ENCODE peak calls at places on chromosomes 7 and 10, in nine cellular contexts. One of them, this sample, is unnamed.

GRCh38 chr10:102917314-102917961 is 656 bp upstream of the CNNM2 start:
- DNase-seq in effector memory CD4-positive, alpha-beta T cell: peak; percentile 69
- DNase-seq in adrenal gland: peak; percentile 94
- DNase-seq in smooth muscle cell of the brain vasculature: peak; percentile 18
- DNase-seq in right cardiac atrium: peak; percentile 78
- DNase-seq in HFF-Myc: no peak
- DNase-seq in posterior cingulate gyrus: peak; percentile 85
- DNase-seq in GM04503: no peak
- DNase-seq in activated naive CD8-positive, alpha-beta T cell treated with anti-CD3 and anti-CD28 coated beads, Interleukin-2, amount 10 ng/mL, durations not matched to agents 7 days and 5 days: peak; percentile 89
- DNase-seq in this sample: no peak

GRCh38 chr10:5234106-5234877 is 37.7 kb downstream of the AKR1C4 start:
- DNase-seq in effector memory CD4-positive, alpha-beta T cell: no peak
- DNase-seq in adrenal gland: no peak
- DNase-seq in smooth muscle cell of the brain vasculature: no peak
- DNase-seq in right cardiac atrium: peak; percentile 17
- DNase-seq in HFF-Myc: peak; percentile 7
- DNase-seq in posterior cingulate gyrus: no peak
- DNase-seq in GM04503: peak; percentile 27
- DNase-seq in activated naive CD8-positive, alpha-beta T cell treated with anti-CD3 and anti-CD28 coated beads, Interleukin-2, amount 10 ng/mL, durations not matched to agents 7 days and 5 days: no peak
- DNase-seq in this sample: no peak

GRCh38 chr10:99532687-99533495 is at the start of gene NKX2-3:
- DNase-seq in effector memory CD4-positive, alpha-beta T cell: no peak
- DNase-seq in adrenal gland: no peak
- DNase-seq in smooth muscle cell of the brain vasculature: no peak
- DNase-seq in right cardiac atrium: peak; percentile 59
- DNase-seq in HFF-Myc: no peak
- DNase-seq in posterior cingulate gyrus: no peak
- DNase-seq in GM04503: no peak
- DNase-seq in activated naive CD8-positive, alpha-beta T cell treated with anti-CD3 and anti-CD28 coated beads, Interleukin-2, amount 10 ng/mL, durations not matched to agents 7 days and 5 days: no peak
- DNase-seq in this sample: no peak

GRCh38 chr7:45662540-45663166 is 88.5 kb downstream of the ADCY1 start:
- DNase-seq in effector memory CD4-positive, alpha-beta T cell: no peak
- DNase-seq in adrenal gland: no peak
- DNase-seq in smooth muscle cell of the brain vasculature: no peak
- DNase-seq in right cardiac atrium: no peak
- DNase-seq in HFF-Myc: no peak
- DNase-seq in posterior cingulate gyrus: no peak
- DNase-seq in GM04503: no peak
- DNase-seq in activated naive CD8-positive, alpha-beta T cell treated with anti-CD3 and anti-CD28 coated beads, Interleukin-2, amount 10 ng/mL, durations not matched to agents 7 days and 5 days: no peak
- DNase-seq in this sample: no peak

GRCh38 chr10:24556746-24557742 is 166.6 kb downstream of the ARHGAP21 start:
- DNase-seq in effector memory CD4-positive, alpha-beta T cell: no peak
- DNase-seq in adrenal gland: no peak
- DNase-seq in smooth muscle cell of the brain vasculature: peak; percentile 53
- DNase-seq in right cardiac atrium: peak; percentile 24
- DNase-seq in HFF-Myc: peak; percentile 59
- DNase-seq in posterior cingulate gyrus: no peak
- DNase-seq in GM04503: peak; percentile 6
- DNase-seq in activated naive CD8-positive, alpha-beta T cell treated with anti-CD3 and anti-CD28 coated beads, Interleukin-2, amount 10 ng/mL, durations not matched to agents 7 days and 5 days: no peak
- DNase-seq in this sample: peak; percentile 65

GRCh38 chr7:2750054-2750453 is 62.1 kb downstream of the AMZ1 start:
- DNase-seq in effector memory CD4-positive, alpha-beta T cell: no peak
- DNase-seq in adrenal gland: no peak
- DNase-seq in smooth muscle cell of the brain vasculature: no peak
- DNase-seq in right cardiac atrium: no peak
- DNase-seq in HFF-Myc: no peak
- DNase-seq in posterior cingulate gyrus: no peak
- DNase-seq in GM04503: no peak
- DNase-seq in activated naive CD8-positive, alpha-beta T cell treated with anti-CD3 and anti-CD28 coated beads, Interleukin-2, amount 10 ng/mL, durations not matched to agents 7 days and 5 days: no peak
- DNase-seq in this sample: no peak

GRCh38 chr10:113454341-113455061 is 98.4 kb upstream of the HABP2 start:
- DNase-seq in effector memory CD4-positive, alpha-beta T cell: no peak
- DNase-seq in adrenal gland: peak; percentile 46
- DNase-seq in smooth muscle cell of the brain vasculature: peak; percentile 21
- DNase-seq in right cardiac atrium: peak; percentile 44
- DNase-seq in HFF-Myc: no peak
- DNase-seq in posterior cingulate gyrus: peak; percentile 29
- DNase-seq in GM04503: no peak
- DNase-seq in activated naive CD8-positive, alpha-beta T cell treated with anti-CD3 and anti-CD28 coated beads, Interleukin-2, amount 10 ng/mL, durations not matched to agents 7 days and 5 days: peak; percentile 47
- DNase-seq in this sample: peak; percentile 3

GRCh38 chr7:27162930-27163775 is 2.2 kb downstream of the HOXA9 start:
- DNase-seq in effector memory CD4-positive, alpha-beta T cell: no peak
- DNase-seq in adrenal gland: no peak
- DNase-seq in smooth muscle cell of the brain vasculature: no peak
- DNase-seq in right cardiac atrium: no peak
- DNase-seq in HFF-Myc: no peak
- DNase-seq in posterior cingulate gyrus: no peak
- DNase-seq in GM04503: peak; percentile 21
- DNase-seq in activated naive CD8-positive, alpha-beta T cell treated with anti-CD3 and anti-CD28 coated beads, Interleukin-2, amount 10 ng/mL, durations not matched to agents 7 days and 5 days: no peak
- DNase-seq in this sample: no peak

GRCh38 chr7:105718511-105718925 is 137.2 kb upstream of the EFCAB10 start:
- DNase-seq in effector memory CD4-positive, alpha-beta T cell: no peak
- DNase-seq in adrenal gland: peak; percentile 26
- DNase-seq in smooth muscle cell of the brain vasculature: no peak
- DNase-seq in right cardiac atrium: no peak
- DNase-seq in HFF-Myc: no peak
- DNase-seq in posterior cingulate gyrus: no peak
- DNase-seq in GM04503: no peak
- DNase-seq in activated naive CD8-positive, alpha-beta T cell treated with anti-CD3 and anti-CD28 coated beads, Interleukin-2, amount 10 ng/mL, durations not matched to agents 7 days and 5 days: no peak
- DNase-seq in this sample: no peak

GRCh38 chr10:73340121-73340520 is 18.5 kb downstream of the CFAP70 start:
- DNase-seq in effector memory CD4-positive, alpha-beta T cell: no peak
- DNase-seq in adrenal gland: no peak
- DNase-seq in smooth muscle cell of the brain vasculature: no peak
- DNase-seq in right cardiac atrium: no peak
- DNase-seq in HFF-Myc: no peak
- DNase-seq in posterior cingulate gyrus: no peak
- DNase-seq in GM04503: no peak
- DNase-seq in activated naive CD8-positive, alpha-beta T cell treated with anti-CD3 and anti-CD28 coated beads, Interleukin-2, amount 10 ng/mL, durations not matched to agents 7 days and 5 days: no peak
- DNase-seq in this sample: no peak

GRCh38 chr10:121437596-121437995 is 160.6 kb downstream of the FGFR2 start:
- DNase-seq in effector memory CD4-positive, alpha-beta T cell: no peak
- DNase-seq in adrenal gland: peak; percentile 40
- DNase-seq in smooth muscle cell of the brain vasculature: no peak
- DNase-seq in right cardiac atrium: peak; percentile 35
- DNase-seq in HFF-Myc: no peak
- DNase-seq in posterior cingulate gyrus: peak; percentile 23
- DNase-seq in GM04503: no peak
- DNase-seq in activated naive CD8-positive, alpha-beta T cell treated with anti-CD3 and anti-CD28 coated beads, Interleukin-2, amount 10 ng/mL, durations not matched to agents 7 days and 5 days: no peak
- DNase-seq in this sample: no peak

GRCh38 chr10:1057106-1057657 is 997 bp downstream of the WDR37 start:
- DNase-seq in effector memory CD4-positive, alpha-beta T cell: no peak
- DNase-seq in adrenal gland: no peak
- DNase-seq in smooth muscle cell of the brain vasculature: no peak
- DNase-seq in right cardiac atrium: no peak
- DNase-seq in HFF-Myc: no peak
- DNase-seq in posterior cingulate gyrus: no peak
- DNase-seq in GM04503: no peak
- DNase-seq in activated naive CD8-positive, alpha-beta T cell treated with anti-CD3 and anti-CD28 coated beads, Interleukin-2, amount 10 ng/mL, durations not matched to agents 7 days and 5 days: no peak
- DNase-seq in this sample: no peak

GRCh38 chr7:40937879-40938278 is 765.0 kb downstream of the INHBA start:
- DNase-seq in effector memory CD4-positive, alpha-beta T cell: no peak
- DNase-seq in adrenal gland: no peak
- DNase-seq in smooth muscle cell of the brain vasculature: no peak
- DNase-seq in right cardiac atrium: no peak
- DNase-seq in HFF-Myc: no peak
- DNase-seq in posterior cingulate gyrus: no peak
- DNase-seq in GM04503: no peak
- DNase-seq in activated naive CD8-positive, alpha-beta T cell treated with anti-CD3 and anti-CD28 coated beads, Interleukin-2, amount 10 ng/mL, durations not matched to agents 7 days and 5 days: no peak
- DNase-seq in this sample: no peak

GRCh38 chr7:151244156-151244870 is 4.2 kb downstream of the SMARCD3 start:
- DNase-seq in effector memory CD4-positive, alpha-beta T cell: peak; percentile 26
- DNase-seq in adrenal gland: peak; percentile 58
- DNase-seq in smooth muscle cell of the brain vasculature: no peak
- DNase-seq in right cardiac atrium: no peak
- DNase-seq in HFF-Myc: no peak
- DNase-seq in posterior cingulate gyrus: no peak
- DNase-seq in GM04503: no peak
- DNase-seq in activated naive CD8-positive, alpha-beta T cell treated with anti-CD3 and anti-CD28 coated beads, Interleukin-2, amount 10 ng/mL, durations not matched to agents 7 days and 5 days: peak; percentile 71
- DNase-seq in this sample: no peak

GRCh38 chr10:103716206-103717160 is 138.9 kb downstream of the SH3PXD2A start:
- DNase-seq in effector memory CD4-positive, alpha-beta T cell: no peak
- DNase-seq in adrenal gland: no peak
- DNase-seq in smooth muscle cell of the brain vasculature: no peak
- DNase-seq in right cardiac atrium: no peak
- DNase-seq in HFF-Myc: no peak
- DNase-seq in posterior cingulate gyrus: peak; percentile 49
- DNase-seq in GM04503: no peak
- DNase-seq in activated naive CD8-positive, alpha-beta T cell treated with anti-CD3 and anti-CD28 coated beads, Interleukin-2, amount 10 ng/mL, durations not matched to agents 7 days and 5 days: no peak
- DNase-seq in this sample: no peak

GRCh38 chr10:5556576-5556975 is 31.8 kb downstream of the CALML3 start:
- DNase-seq in effector memory CD4-positive, alpha-beta T cell: no peak
- DNase-seq in adrenal gland: no peak
- DNase-seq in smooth muscle cell of the brain vasculature: no peak
- DNase-seq in right cardiac atrium: no peak
- DNase-seq in HFF-Myc: no peak
- DNase-seq in posterior cingulate gyrus: no peak
- DNase-seq in GM04503: no peak
- DNase-seq in activated naive CD8-positive, alpha-beta T cell treated with anti-CD3 and anti-CD28 coated beads, Interleukin-2, amount 10 ng/mL, durations not matched to agents 7 days and 5 days: no peak
- DNase-seq in this sample: no peak

GRCh38 chr7:152424348-152425108 is 11.3 kb downstream of the KMT2C start:
- DNase-seq in effector memory CD4-positive, alpha-beta T cell: no peak
- DNase-seq in adrenal gland: no peak
- DNase-seq in smooth muscle cell of the brain vasculature: no peak
- DNase-seq in right cardiac atrium: no peak
- DNase-seq in HFF-Myc: no peak
- DNase-seq in posterior cingulate gyrus: no peak
- DNase-seq in GM04503: no peak
- DNase-seq in activated naive CD8-positive, alpha-beta T cell treated with anti-CD3 and anti-CD28 coated beads, Interleukin-2, amount 10 ng/mL, durations not matched to agents 7 days and 5 days: no peak
- DNase-seq in this sample: no peak

GRCh38 chr7:30594055-30594539 is 581 bp upstream of the GARS1 start:
- DNase-seq in effector memory CD4-positive, alpha-beta T cell: peak; percentile 2
- DNase-seq in adrenal gland: peak; percentile 45
- DNase-seq in smooth muscle cell of the brain vasculature: no peak
- DNase-seq in right cardiac atrium: peak; percentile 36
- DNase-seq in HFF-Myc: no peak
- DNase-seq in posterior cingulate gyrus: peak; percentile 20
- DNase-seq in GM04503: no peak
- DNase-seq in activated naive CD8-positive, alpha-beta T cell treated with anti-CD3 and anti-CD28 coated beads, Interleukin-2, amount 10 ng/mL, durations not matched to agents 7 days and 5 days: peak; percentile 61
- DNase-seq in this sample: no peak

GRCh38 chr7:110442386-110442837 is 648.5 kb upstream of the LRRN3 start:
- DNase-seq in effector memory CD4-positive, alpha-beta T cell: no peak
- DNase-seq in adrenal gland: peak; percentile 33
- DNase-seq in smooth muscle cell of the brain vasculature: no peak
- DNase-seq in right cardiac atrium: no peak
- DNase-seq in HFF-Myc: no peak
- DNase-seq in posterior cingulate gyrus: no peak
- DNase-seq in GM04503: no peak
- DNase-seq in activated naive CD8-positive, alpha-beta T cell treated with anti-CD3 and anti-CD28 coated beads, Interleukin-2, amount 10 ng/mL, durations not matched to agents 7 days and 5 days: no peak
- DNase-seq in this sample: peak; percentile 10

GRCh38 chr10:79488870-79489269 is 23.5 kb upstream of the EIF5AL1 start:
- DNase-seq in effector memory CD4-positive, alpha-beta T cell: no peak
- DNase-seq in adrenal gland: no peak
- DNase-seq in smooth muscle cell of the brain vasculature: no peak
- DNase-seq in right cardiac atrium: no peak
- DNase-seq in HFF-Myc: no peak
- DNase-seq in posterior cingulate gyrus: no peak
- DNase-seq in GM04503: no peak
- DNase-seq in activated naive CD8-positive, alpha-beta T cell treated with anti-CD3 and anti-CD28 coated beads, Interleukin-2, amount 10 ng/mL, durations not matched to agents 7 days and 5 days: no peak
- DNase-seq in this sample: no peak

This sample was measured in glomerular endothelial cell.